ENCODE peak calls at places on chromosomes 2 and 18, in six cellular contexts. A is A549, H is upper lobe of left lung, B is HepG2, F is K562, Q is GM12878. R is an unnamed sample. For H3K4me1, the result is how much of the 10 kb centered on the place peaks cover.

GRCh38 chr2:33354981-33355380 is 121.5 kb upstream of the RASGRP3 start:
- ATAC-seq in A (no peak), H (no peak), B (no peak), F (no peak), Q (no peak), R (no peak)

GRCh38 chr2:84603911-84604310 is 87.6 kb downstream of the DNAH6 start:
- ATAC-seq in A (no peak), H (no peak), B (no peak), F (no peak), Q (no peak), R (no peak)

GRCh38 chr2:64699712-64700111 is 46.0 kb upstream of the SERTAD2 start:
- ATAC-seq in A (peak), H (no peak), B (no peak), F (peak), Q (peak), R (no peak)

GRCh38 chr2:72917138-72917874 is at the start of gene EMX1:
- ATAC-seq in A (peak), H (peak), B (peak), F (peak), Q (peak), R (peak)

GRCh38 chr18:62637807-62638687 is 77.3 kb upstream of the PHLPP1 start:
- ATAC-seq in A (peak), H (no peak), B (peak), F (peak), Q (peak), R (no peak)

GRCh38 chr18:51897884-51898283 is 442.1 kb upstream of the DCC start:
- ATAC-seq in A (no peak), H (no peak), B (no peak), F (no peak), Q (no peak), R (no peak)

GRCh38 chr2:212939777-212940531 is 211.5 kb downstream of the IKZF2 start:
- ATAC-seq in A (no peak), H (peak), B (no peak), F (no peak), Q (peak), R (no peak)

GRCh38 chr18:37612519-37612918 is 46.9 kb upstream of the CELF4 start:
- ATAC-seq in A (no peak), H (peak), B (no peak), F (no peak), Q (no peak), R (no peak)

GRCh38 chr2:10905006-10905871 is 6.5 kb upstream of the KCNF1 start:
- ATAC-seq in A (no peak), H (peak), B (no peak), F (no peak), Q (no peak), R (no peak)

GRCh38 chr2:207933396-207934045 is 91.8 kb downstream of the PLEKHM3 start:
- ATAC-seq in A (no peak), H (no peak), B (no peak), F (no peak), Q (no peak), R (no peak)

GRCh38 chr2:237315170-237315880 is 98.6 kb downstream of the COL6A3 start:
- ATAC-seq in A (no peak), H (peak), B (peak), F (no peak), Q (no peak), R (peak)

GRCh38 chr2:168874368-168875005 is 15.7 kb downstream of the SPC25 start:
- ATAC-seq in A (no peak), H (no peak), B (no peak), F (peak), Q (no peak), R (no peak)

GRCh38 chr2:219440388-219441256 is 6.0 kb downstream of the SPEG start:
- ATAC-seq in A (peak), H (no peak), B (no peak), F (no peak), Q (no peak), R (no peak)

GRCh38 chr2:150479075-150479915 is 8.2 kb downstream of the RND3 start:
- ATAC-seq in A (peak), H (no peak), B (no peak), F (no peak), Q (no peak), R (no peak)

GRCh38 chr2:38806001-38806400 is 28.0 kb downstream of the GEMIN6 start:
- ATAC-seq in A (no peak), H (no peak), B (no peak), F (no peak), Q (no peak), R (no peak)

GRCh38 chr2:68415521-68415920 is 50.4 kb downstream of the PLEK start:
- ATAC-seq in A (no peak), H (no peak), B (no peak), F (no peak), Q (no peak), R (no peak)

GRCh38 chr18:72187956-72188355 is 356.2 kb downstream of the CBLN2 start:
- ATAC-seq in A (no peak), H (no peak), B (no peak), F (no peak), Q (no peak), R (no peak)

GRCh38 chr2:72984172-72984671 is 66.9 kb downstream of the EMX1 start:
- ATAC-seq in A (no peak), H (no peak), B (peak), F (peak), Q (no peak), R (no peak)

GRCh38 chr2:220499281-220499680 is 871.9 kb downstream of the SLC4A3 start:
- ATAC-seq in A (peak), H (peak), B (no peak), F (no peak), Q (no peak), R (no peak)

GRCh38 chr2:52405958-52406357 is 1361.6 kb upstream of the CHAC2 start:
- ATAC-seq in A (no peak), H (no peak), B (no peak), F (no peak), Q (no peak), R (no peak)

GRCh38 chr2:66849128-66849527 is 414.2 kb downstream of the MEIS1 start:
- ATAC-seq in A (no peak), H (no peak), B (no peak), F (no peak), Q (no peak), R (no peak)

GRCh38 chr2:66432801-66433694 is 1.9 kb upstream of the MEIS1 start:
- ATAC-seq in A (peak), H (peak), B (peak), F (peak), Q (peak), R (peak)

GRCh38 chr2:16179701-16180402 is 239.5 kb downstream of the MYCN start:
- ATAC-seq in A (no peak), H (no peak), B (no peak), F (no peak), Q (no peak), R (no peak)

GRCh38 chr2:46171996-46172546 is 125.1 kb upstream of the EPAS1 start:
- ATAC-seq in A (peak), H (no peak), B (peak), F (peak), Q (no peak), R (no peak)

GRCh38 chr2:240635116-240635997 is 10.1 kb downstream of the GPR35 start:
- ATAC-seq in A (no peak), H (no peak), B (peak), F (no peak), Q (no peak), R (no peak)

GRCh38 chr2:199131256-199131655 is 326.5 kb downstream of the SATB2 start:
- ATAC-seq in A (no peak), H (no peak), B (no peak), F (no peak), Q (peak), R (no peak)

GRCh38 chr18:37570336-37570930 is 4.8 kb upstream of the CELF4 start:
- ATAC-seq in A (peak), H (no peak), B (no peak), F (peak), Q (no peak), R (no peak)

GRCh38 chr18:44691148-44691925 is 10.6 kb downstream of the SETBP1 start:
- ATAC-seq in A (no peak), H (no peak), B (no peak), F (no peak), Q (no peak), R (no peak)

GRCh38 chr2:127647242-127648190 is 1.6 kb downstream of the GPR17 start:
- ATAC-seq in A (no peak), H (no peak), B (no peak), F (no peak), Q (no peak), R (peak)

GRCh38 chr2:3179626-3180025 is 198.0 kb downstream of the EIPR1 start:
- ATAC-seq in A (peak), H (no peak), B (no peak), F (peak), Q (no peak), R (no peak)

GRCh38 chr2:3179208-3179607 is 198.4 kb downstream of the EIPR1 start:
- ATAC-seq in A (peak), H (no peak), B (peak), F (peak), Q (peak), R (no peak)

GRCh38 chr2:3180082-3180908 is 197.3 kb downstream of the EIPR1 start:
- ATAC-seq in A (peak), H (peak), B (peak), F (no peak), Q (no peak), R (peak)

GRCh38 chr2:3176869-3177255 is 200.8 kb downstream of the EIPR1 start:
- ATAC-seq in A (no peak), H (no peak), B (no peak), F (no peak), Q (no peak), R (no peak)

GRCh38 chr2:3178206-3179031 is 199.2 kb downstream of the EIPR1 start:
- ATAC-seq in A (no peak), H (no peak), B (no peak), F (no peak), Q (peak), R (no peak)
- H3K4me1 ChIP-seq in A (under half), H (under half), B (under half), F (under half), Q (under half), R (under half)

GRCh38 chr18:3793545-3793944 is 343.6 kb downstream of the TGIF1 start:
- ATAC-seq in A (no peak), H (no peak), B (no peak), F (no peak), Q (no peak), R (no peak)

GRCh38 chr18:3792711-3793110 is 342.7 kb downstream of the TGIF1 start:
- ATAC-seq in A (no peak), H (no peak), B (no peak), F (no peak), Q (no peak), R (no peak)

GRCh38 chr18:3796434-3796833 is 346.5 kb downstream of the TGIF1 start:
- ATAC-seq in A (no peak), H (no peak), B (no peak), F (no peak), Q (no peak), R (no peak)

GRCh38 chr18:3798032-3798431 is 348.1 kb downstream of the TGIF1 start:
- ATAC-seq in A (no peak), H (no peak), B (no peak), F (no peak), Q (no peak), R (no peak)

DNA sequence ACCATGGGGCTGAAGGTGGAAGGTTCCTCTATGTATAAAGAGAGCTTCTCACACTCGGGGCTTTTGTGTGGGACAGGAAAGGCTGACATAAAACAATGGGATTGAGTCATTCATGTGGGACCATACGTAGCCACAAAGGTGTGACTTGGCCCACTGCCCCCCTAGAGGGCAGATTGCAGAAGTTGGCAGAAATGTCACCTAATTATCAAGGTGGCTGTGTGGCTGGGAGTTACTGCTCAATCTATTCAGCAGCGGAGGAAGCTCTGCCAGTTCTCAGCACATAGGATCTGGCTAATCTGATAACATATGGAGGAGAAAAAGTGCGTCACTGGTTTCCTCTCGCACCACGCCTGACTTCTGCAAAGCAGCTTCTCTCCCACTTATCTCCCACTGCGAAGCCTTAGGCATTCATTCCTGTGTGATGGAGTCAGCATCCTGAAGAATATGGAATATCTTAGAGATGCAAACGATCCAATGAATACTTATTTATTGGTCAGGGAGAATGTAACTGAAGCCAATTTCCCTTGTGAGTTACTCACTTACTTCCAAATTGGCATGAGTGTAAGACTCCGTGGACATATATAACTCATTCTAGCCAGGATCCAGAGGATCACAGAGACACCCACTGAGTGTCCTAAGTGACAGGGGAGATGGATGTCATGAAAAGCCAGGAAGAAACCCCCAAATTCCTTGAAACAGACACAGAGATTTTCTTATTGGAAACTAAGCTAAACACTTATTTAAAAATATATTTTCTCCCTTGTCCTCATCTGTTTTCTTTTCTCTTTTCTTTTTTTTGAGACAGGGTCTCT is 344.8 kb downstream of the TGIF1 start:
- ATAC-seq in A (peak), H (no peak), B (no peak), F (peak), Q (peak), R (peak)
- TF ChIP-seq EP300 in A (no peak), H (no peak), B (no peak), F (no peak), Q (no peak), R (no peak)

GRCh38 chr2:62505649-62506420 is at the start of gene TMEM17:
- ATAC-seq in A (peak), H (peak), B (peak), F (peak), Q (peak), R (peak)
- TF ChIP-seq POLR2A in A (peak), H (peak), B (no peak), F (peak), Q (peak), R (peak)

GRCh38 chr2:12126325-12126724 is 379.9 kb downstream of the LPIN1 start:
- ATAC-seq in A (no peak), H (no peak), B (no peak), F (peak), Q (no peak), R (no peak)
- H3K4me1 ChIP-seq in A (under half), H (under half), B (under half), F (under half), Q (under half), R (under half)

DNA sequence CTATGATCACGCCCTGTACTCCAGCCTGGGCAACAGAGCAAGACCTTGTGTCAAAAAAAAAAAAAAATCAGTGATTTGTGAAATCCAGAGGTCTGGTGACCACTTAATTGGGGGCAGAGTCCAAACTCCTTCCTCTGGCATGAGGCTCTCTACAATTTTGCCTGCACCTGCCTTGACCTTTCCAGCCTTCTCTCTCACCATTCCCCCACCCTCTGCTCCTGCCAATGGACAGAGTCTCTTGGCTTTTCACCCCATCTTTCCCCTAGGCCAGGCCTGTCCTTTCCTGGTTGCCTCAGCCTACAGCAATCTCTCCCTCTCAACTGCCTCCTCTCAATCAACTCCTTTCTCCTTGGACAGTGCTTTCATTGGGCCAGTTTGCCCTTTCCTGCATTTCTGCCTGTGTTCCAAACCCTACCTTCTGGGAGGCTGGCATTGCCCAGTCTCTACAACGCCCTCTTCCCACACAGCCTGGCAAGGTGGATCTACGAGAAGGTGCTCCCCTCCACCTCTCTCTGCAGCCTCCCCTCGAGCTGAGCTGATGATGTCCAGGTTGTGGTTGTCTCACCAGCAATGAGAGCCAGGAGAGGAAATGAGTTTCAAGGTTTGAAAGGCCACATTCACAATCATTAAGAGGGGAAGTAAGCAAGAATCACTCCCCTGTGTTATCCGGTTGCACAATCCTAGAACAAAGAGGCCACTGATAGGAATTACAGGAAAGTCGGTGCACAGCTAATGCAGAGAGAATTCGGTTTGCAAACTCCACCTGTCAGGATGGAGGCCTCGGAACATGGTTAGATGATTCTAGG is 39.5 kb upstream of the NPAS2 start:
- ATAC-seq in A (peak), H (no peak), B (peak), F (no peak), Q (no peak), R (peak)
- TF ChIP-seq EP300 in A (no peak), H (no peak), B (peak), F (no peak), Q (no peak), R (no peak)

GRCh38 chr2:27494284-27494943 is 586 bp downstream of the FNDC4 start:
- ATAC-seq in A (peak), H (peak), B (peak), F (peak), Q (no peak), R (peak)

GRCh38 chr2:27496357-27497287 is at the start of gene GCKR:
- ATAC-seq in A (peak), H (no peak), B (peak), F (peak), Q (no peak), R (no peak)

GRCh38 chr2:27495840-27496356 is 741 bp upstream of the GCKR start:
- ATAC-seq in A (no peak), H (no peak), B (no peak), F (no peak), Q (no peak), R (no peak)

GRCh38 chr2:27493948-27494283 is 1.1 kb downstream of the FNDC4 start:
- ATAC-seq in A (no peak), H (no peak), B (peak), F (no peak), Q (no peak), R (no peak)

DNA sequence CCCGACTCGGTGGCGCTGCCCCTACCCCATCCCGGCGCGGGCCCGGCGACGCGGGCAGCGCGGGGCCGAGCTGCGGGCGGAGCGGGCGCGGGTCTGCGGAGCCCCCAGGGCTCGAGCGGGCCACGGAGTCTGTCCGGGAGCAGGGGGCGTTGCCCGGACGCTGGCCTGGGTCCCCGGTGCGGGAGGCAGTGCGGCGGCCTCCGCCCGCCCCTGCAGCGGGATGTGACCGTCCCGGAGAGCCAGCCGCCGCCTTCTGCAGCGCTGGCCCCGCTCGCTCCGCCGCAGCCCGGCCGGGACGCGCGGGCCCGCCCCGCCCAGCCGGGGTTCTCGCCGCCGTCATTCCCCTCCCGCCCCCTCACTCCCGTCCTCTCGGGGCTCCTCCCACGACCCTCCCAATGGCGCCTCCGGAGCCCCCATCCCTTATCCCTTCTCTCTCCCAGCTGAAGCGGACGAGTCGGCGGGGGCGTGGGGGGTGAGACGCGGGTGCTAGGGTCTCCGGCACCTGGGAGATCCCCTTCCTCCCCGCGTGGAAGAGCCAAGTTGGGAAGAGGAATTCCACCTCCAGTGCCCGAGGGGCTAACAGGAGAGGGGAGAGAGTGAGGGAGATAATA is at the start of gene FNDC4:
- ATAC-seq in A (peak), H (peak), B (peak), F (peak), Q (peak), R (peak)
- TF ChIP-seq POLR2A in A (peak), H (peak), B (peak), F (no peak), Q (no peak), R (peak)

R was measured in gastroesophageal sphincter.